ENCODE peak calls at places on chromosomes 6 and 20, in seven cellular contexts. O, B, R, J, I, D and X are unnamed samples. For H3K9me3, the result is how much of the 10 kb centered on the place peaks cover.

GRCh38 chr6:47567586-47567985 is 90.0 kb downstream of the CD2AP start:
- DNase-seq in O (no peak), B (no peak), R (no peak), J (no peak), I (no peak), D (no peak), X (no peak)

GRCh38 chr6:77368660-77369313 is 94.5 kb downstream of the HTR1B start:
- DNase-seq in O (no peak), B (no peak), R (no peak), J (peak), I (no peak), D (peak), X (no peak)

GRCh38 chr6:43373252-43373875 is 3.9 kb upstream of the ZNF318 start:
- DNase-seq in O (no peak), B (no peak), R (no peak), J (no peak), I (no peak), D (no peak), X (no peak)

GRCh38 chr6:105739764-105740163 is 336.9 kb upstream of the PREP start:
- DNase-seq in O (no peak), B (no peak), R (no peak), J (no peak), I (no peak), D (no peak), X (no peak)

GRCh38 chr6:74899416-74899815 is 306.4 kb downstream of the COL12A1 start:
- DNase-seq in O (peak), B (no peak), R (no peak), J (no peak), I (no peak), D (no peak), X (no peak)

GRCh38 chr6:1745814-1746213 is 136.1 kb downstream of the FOXC1 start:
- DNase-seq in O (no peak), B (no peak), R (no peak), J (no peak), I (no peak), D (no peak), X (no peak)

GRCh38 chr20:9093203-9093962 is 24.5 kb downstream of the PLCB4 start:
- DNase-seq in O (no peak), B (no peak), R (no peak), J (no peak), I (no peak), D (no peak), X (no peak)

GRCh38 chr6:52517502-52518278 is 59.2 kb downstream of the TRAM2 start:
- DNase-seq in O (peak), B (peak), R (no peak), J (no peak), I (peak), D (no peak), X (peak)

GRCh38 chr6:80332013-80332412 is 225.5 kb downstream of the BCKDHB start:
- DNase-seq in O (no peak), B (no peak), R (no peak), J (no peak), I (no peak), D (no peak), X (no peak)

GRCh38 chr20:4162766-4163165 is 147.4 kb upstream of the RNF24 start:
- DNase-seq in O (no peak), B (no peak), R (no peak), J (peak), I (no peak), D (peak), X (no peak)

GRCh38 chr6:104537185-104537584 is 322.5 kb downstream of the HACE1 start:
- DNase-seq in O (peak), B (no peak), R (no peak), J (no peak), I (peak), D (no peak), X (no peak)

GRCh38 chr6:85592044-85592443 is 1.6 kb downstream of the SNX14 start:
- DNase-seq in O (no peak), B (no peak), R (no peak), J (no peak), I (no peak), D (no peak), X (no peak)

GRCh38 chr20:49432562-49432961 is 49.9 kb downstream of the KCNB1 start:
- DNase-seq in O (no peak), B (no peak), R (no peak), J (no peak), I (no peak), D (no peak), X (no peak)

GRCh38 chr6:6703720-6704422 is 115.4 kb downstream of the LY86 start:
- DNase-seq in O (no peak), B (no peak), R (no peak), J (no peak), I (no peak), D (no peak), X (no peak)

GRCh38 chr6:127914240-127914639 is 13.4 kb upstream of the THEMIS start:
- DNase-seq in O (peak), B (no peak), R (no peak), J (no peak), I (no peak), D (no peak), X (no peak)

GRCh38 chr6:126041516-126042447 is 55.4 kb downstream of the TRMT11 start:
- DNase-seq in O (no peak), B (no peak), R (no peak), J (no peak), I (no peak), D (no peak), X (no peak)

GRCh38 chr20:37378785-37379598 is 33.1 kb downstream of the SRC start:
- DNase-seq in O (no peak), B (no peak), R (no peak), J (peak), I (no peak), D (peak), X (no peak)

GRCh38 chr20:51346686-51347485 is 195.6 kb downstream of the NFATC2 start:
- DNase-seq in O (peak), B (no peak), R (no peak), J (no peak), I (no peak), D (no peak), X (no peak)

GRCh38 chr6:55399331-55399730 is 72.1 kb downstream of the GFRAL start:
- DNase-seq in O (no peak), B (no peak), R (no peak), J (no peak), I (no peak), D (no peak), X (no peak)

GRCh38 chr6:123802351-123802696 is 1.3 kb upstream of the NKAIN2 start:
- DNase-seq in O (no peak), B (no peak), R (no peak), J (no peak), I (no peak), D (no peak), X (no peak)

GRCh38 chr6:104484191-104484590 is 375.5 kb downstream of the HACE1 start:
- DNase-seq in O (no peak), B (no peak), R (no peak), J (no peak), I (no peak), D (no peak), X (no peak)

GRCh38 chr6:41786451-41787218 is 859 bp upstream of the TOMM6 start:
- DNase-seq in O (peak), B (peak), R (peak), J (peak), I (no peak), D (peak), X (peak)

GRCh38 chr6:19492631-19493030 is 344.5 kb upstream of the ID4 start:
- DNase-seq in O (no peak), B (no peak), R (no peak), J (no peak), I (no peak), D (no peak), X (no peak)

GRCh38 chr6:41970436-41970846 is 28.8 kb upstream of the CCND3 start:
- DNase-seq in O (peak), B (no peak), R (peak), J (peak), I (no peak), D (peak), X (no peak)

GRCh38 chr6:11033825-11034224 is 10.3 kb downstream of the ELOVL2 start:
- DNase-seq in O (peak), B (no peak), R (no peak), J (no peak), I (peak), D (no peak), X (no peak)

GRCh38 chr6:20740088-20740487 is 205.8 kb downstream of the CDKAL1 start:
- DNase-seq in O (no peak), B (no peak), R (no peak), J (no peak), I (no peak), D (no peak), X (no peak)

GRCh38 chr6:39790772-39791171 is 1.4 kb upstream of the DAAM2 start:
- DNase-seq in O (no peak), B (no peak), R (no peak), J (no peak), I (no peak), D (no peak), X (no peak)

GRCh38 chr6:39792501-39793450 is 600 bp downstream of the DAAM2 start:
- DNase-seq in O (no peak), B (no peak), R (no peak), J (no peak), I (no peak), D (no peak), X (no peak)

GRCh38 chr6:39791311-39791710 is 865 bp upstream of the DAAM2 start:
- DNase-seq in O (no peak), B (no peak), R (no peak), J (no peak), I (no peak), D (no peak), X (peak)

GRCh38 chr6:39793528-39793927 is 1.4 kb downstream of the DAAM2 start:
- DNase-seq in O (no peak), B (no peak), R (no peak), J (no peak), I (no peak), D (no peak), X (no peak)

DNA sequence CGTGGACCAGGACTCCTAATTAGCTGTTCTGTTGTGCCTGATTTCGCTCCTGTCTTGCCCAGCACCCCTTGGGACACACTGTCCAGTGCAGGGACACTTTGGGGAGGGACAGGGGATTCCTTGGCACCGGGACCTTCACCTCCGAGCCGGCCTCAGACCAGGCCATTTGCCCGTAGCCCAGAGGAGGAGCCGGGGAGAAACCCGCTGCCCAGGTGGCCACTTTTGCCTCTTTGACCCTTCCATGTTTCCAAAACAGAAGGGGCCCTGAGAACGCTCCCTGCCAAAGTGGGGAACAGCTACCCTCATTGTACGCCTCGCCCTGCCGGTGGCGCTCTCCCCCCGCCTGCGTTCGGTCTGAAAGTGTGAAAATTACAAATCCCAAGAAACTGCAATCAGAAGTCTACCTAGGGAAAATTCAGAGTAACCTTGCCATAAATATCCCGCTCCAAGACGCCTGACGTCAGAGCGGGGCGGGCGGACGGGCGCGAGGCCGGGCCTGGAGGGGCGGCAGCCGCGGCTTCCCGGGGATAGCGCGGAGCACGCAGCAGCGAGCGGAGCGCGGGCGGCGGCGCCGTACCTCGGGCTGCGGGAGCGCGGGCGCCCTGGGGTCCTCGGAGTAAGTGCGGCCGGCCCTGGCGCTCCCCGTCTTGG is at the start of gene DAAM2:
- DNase-seq in O (no peak), B (no peak), R (no peak), J (peak), I (no peak), D (peak), X (peak)
- TF ChIP-seq CTCF in O (no peak), B (no peak), R (no peak), J (no peak), I (peak), D (no peak), X (peak)

GRCh38 chr20:59622496-59622895 is 18.2 kb downstream of the PHACTR3 start:
- DNase-seq in O (no peak), B (no peak), R (no peak), J (no peak), I (no peak), D (no peak), X (no peak)

GRCh38 chr20:59623583-59623982 is 19.2 kb downstream of the PHACTR3 start:
- DNase-seq in O (no peak), B (no peak), R (no peak), J (no peak), I (no peak), D (no peak), X (no peak)

GRCh38 chr20:59620860-59621485 is 16.6 kb downstream of the PHACTR3 start:
- DNase-seq in O (no peak), B (no peak), R (no peak), J (no peak), I (no peak), D (no peak), X (no peak)

GRCh38 chr20:59624401-59624800 is 20.1 kb downstream of the PHACTR3 start:
- DNase-seq in O (no peak), B (no peak), R (no peak), J (no peak), I (no peak), D (no peak), X (no peak)

GRCh38 chr20:59623133-59623532 is 18.8 kb downstream of the PHACTR3 start:
- DNase-seq in O (no peak), B (no peak), R (no peak), J (no peak), I (no peak), D (no peak), X (no peak)
- H3K9me3 ChIP-seq in O (under half), B (under half), R (under half), J (under half), I (under half), D (under half), X (under half)

GRCh38 chr6:138160329-138161117 is 1.2 kb upstream of the ARFGEF3 start:
- DNase-seq in O (no peak), B (no peak), R (no peak), J (no peak), I (no peak), D (no peak), X (no peak)

GRCh38 chr6:138161118-138161433 is 663 bp upstream of the ARFGEF3 start:
- DNase-seq in O (no peak), B (no peak), R (no peak), J (no peak), I (no peak), D (no peak), X (no peak)

GRCh38 chr6:138162104-138162946 is 586 bp downstream of the ARFGEF3 start:
- DNase-seq in O (no peak), B (peak), R (no peak), J (peak), I (no peak), D (peak), X (no peak)

GRCh38 chr6:138161434-138162103 is at the start of gene ARFGEF3:
- DNase-seq in O (peak), B (peak), R (peak), J (peak), I (no peak), D (peak), X (peak)

GRCh38 chr6:138162947-138163569 is 1.3 kb downstream of the ARFGEF3 start:
- DNase-seq in O (no peak), B (no peak), R (no peak), J (no peak), I (no peak), D (no peak), X (no peak)
- H3K4me3 ChIP-seq in O (no peak), B (no peak), R (no peak), J (peak), I (no peak), D (peak), X (no peak)

DNA sequence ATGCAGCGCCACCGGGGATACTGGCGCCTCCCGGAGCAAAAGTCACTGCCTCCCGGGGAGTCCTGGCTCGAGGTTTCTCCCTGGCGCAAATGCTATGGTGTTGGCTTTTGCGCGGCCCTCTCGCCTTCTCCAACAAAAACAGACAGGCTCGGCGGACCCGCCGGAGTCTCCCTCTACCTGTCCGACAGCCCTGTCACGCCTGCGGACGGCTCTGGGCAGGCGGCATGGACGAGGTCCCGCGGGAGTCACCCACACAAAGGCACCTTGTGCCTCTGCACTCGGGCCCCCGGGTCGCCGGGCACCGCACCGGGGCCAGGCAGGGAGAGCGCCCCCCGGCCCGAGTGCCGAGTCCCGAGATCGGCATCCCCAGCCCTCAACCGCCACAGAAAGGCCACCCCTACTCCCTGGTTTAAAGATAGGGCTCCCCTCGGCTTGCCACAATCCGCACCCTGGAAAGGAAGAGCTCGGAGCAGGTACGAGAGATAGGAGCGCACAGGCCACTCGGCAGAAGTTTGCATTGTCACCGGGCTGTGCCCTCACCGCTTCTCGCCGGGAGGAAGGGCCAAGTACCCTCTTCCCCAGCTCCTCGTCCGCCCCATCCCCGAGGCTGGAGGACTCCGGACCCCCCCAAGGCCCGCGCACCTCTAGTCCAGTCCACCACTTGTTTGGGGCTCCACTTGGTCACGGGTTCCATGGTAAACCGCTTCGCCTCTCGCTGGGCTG is 903 bp downstream of the CNKSR3 start:
- DNase-seq in O (peak), B (peak), R (no peak), J (peak), I (no peak), D (peak), X (peak)
- TF ChIP-seq CTCF in O (no peak), B (no peak), R (no peak), J (no peak), I (no peak), D (no peak), X (no peak)

DNA sequence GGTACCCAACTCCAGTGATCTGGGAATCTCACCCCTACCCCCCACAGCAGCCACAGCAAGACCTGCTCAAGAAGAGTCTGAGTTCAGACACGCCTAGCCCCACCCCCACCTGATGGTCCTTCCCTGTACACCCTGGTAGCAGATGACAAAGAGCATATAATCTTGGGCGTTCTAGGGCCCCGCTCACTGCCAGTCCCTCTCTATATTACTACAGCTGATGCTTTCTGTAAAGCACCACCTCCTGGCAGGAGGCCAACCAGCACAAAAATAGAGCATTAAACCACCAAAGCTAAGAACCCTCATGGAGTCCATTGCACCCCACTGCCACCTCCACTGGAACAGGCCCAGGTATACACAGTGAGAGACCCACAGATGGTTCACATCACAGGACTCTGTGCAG is 42.3 kb upstream of the FAM210B start:
- DNase-seq in O (no peak), B (no peak), R (no peak), J (no peak), I (no peak), D (no peak), X (no peak)
- H3K9me3 ChIP-seq in O (under half), B (under half), R (under half), J (under half), I (under half), D (under half), X (under half)

GRCh38 chr6:135014353-135014832 is 40.2 kb downstream of the HBS1L start:
- DNase-seq in O (no peak), B (no peak), R (no peak), J (no peak), I (no peak), D (no peak), X (no peak)
- H3K4me3 ChIP-seq in O (no peak), B (no peak), R (peak), J (no peak), I (no peak), D (no peak), X (no peak)

GRCh38 chr20:46709459-46710148 is at the start of gene SLC2A10:
- DNase-seq in O (no peak), B (peak), R (no peak), J (peak), I (no peak), D (peak), X (no peak)
- TF ChIP-seq CTCF in O (no peak), B (no peak), R (no peak), J (no peak), I (peak), D (no peak), X (no peak)

DNA sequence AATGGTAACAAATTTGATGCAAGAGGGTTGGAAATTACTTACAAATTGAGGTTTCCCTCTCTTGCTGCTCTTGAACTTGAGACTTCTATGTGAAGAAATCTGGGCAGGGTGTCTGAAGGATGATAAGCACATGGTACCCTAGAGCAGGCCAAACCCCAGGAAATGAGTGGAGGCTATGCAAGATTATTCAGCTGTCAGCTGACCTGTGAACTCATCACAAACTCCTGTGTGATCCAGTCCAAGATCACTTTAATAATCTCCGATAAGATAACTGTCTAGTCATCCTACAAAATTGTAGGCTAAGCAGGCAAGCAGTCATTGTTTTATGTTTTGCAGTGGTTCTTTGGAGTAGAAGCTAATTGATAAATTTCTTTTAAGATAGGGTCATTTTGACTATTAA is 213.1 kb downstream of the BTBD3 start:
- DNase-seq in O (no peak), B (no peak), R (no peak), J (no peak), I (no peak), D (no peak), X (no peak)
- H3K9me3 ChIP-seq in O (under half), B (under half), R (under half), J (under half), I (under half), D (under half), X (under half)

DNA sequence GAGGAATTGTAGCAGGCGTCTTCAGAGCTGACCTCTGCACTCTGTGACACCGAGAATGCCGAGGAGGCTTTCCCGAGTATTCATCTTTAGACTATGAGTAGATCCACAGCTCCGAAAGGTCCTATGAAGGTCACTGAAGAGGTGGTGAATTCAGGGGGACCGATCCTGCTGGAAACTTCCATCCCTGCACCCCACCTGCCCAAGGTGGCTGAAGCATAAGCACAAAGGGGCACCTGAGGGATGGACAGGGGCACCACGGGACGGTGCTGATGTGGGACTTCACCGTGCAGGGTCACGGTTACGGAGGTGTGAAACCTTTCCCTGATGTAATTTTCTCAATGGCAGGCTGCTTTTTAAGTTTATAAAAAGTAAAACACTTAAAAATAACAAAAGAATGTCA is 24.4 kb downstream of the DIDO1 start:
- DNase-seq in O (no peak), B (no peak), R (no peak), J (no peak), I (no peak), D (no peak), X (no peak)
- H3K4me3 ChIP-seq in O (no peak), B (no peak), R (no peak), J (no peak), I (no peak), D (no peak), X (no peak)